ENCODE peak calls at places on chromosomes 5 and 9, in ten cellular contexts. One of them, this sample, is unnamed.

GRCh38 chr5:72296251-72296650 is 23.8 kb downstream of the MRPS27 start:
- DNase-seq in effector CD4-positive, alpha-beta T cell: no peak
- DNase-seq in myocyte: no peak
- DNase-seq in aorta: no peak
- DNase-seq in T-helper 1 cell: no peak
- DNase-seq in endodermal cell: no peak
- DNase-seq in naive thymus-derived CD4-positive, alpha-beta T cell: no peak
- DNase-seq in uterus: no peak
- DNase-seq in fibroblast of lung: no peak
- DNase-seq in GM12864: no peak
- DNase-seq in this sample: no peak

GRCh38 chr5:55597014-55597981 is 62.5 kb upstream of the PLPP1 start:
- DNase-seq in effector CD4-positive, alpha-beta T cell: no peak
- DNase-seq in myocyte: peak; percentile 60
- DNase-seq in aorta: peak; percentile 82
- DNase-seq in T-helper 1 cell: no peak
- DNase-seq in endodermal cell: no peak
- DNase-seq in naive thymus-derived CD4-positive, alpha-beta T cell: no peak
- DNase-seq in uterus: peak; percentile 68
- DNase-seq in fibroblast of lung: peak; percentile 78
- DNase-seq in GM12864: no peak
- DNase-seq in this sample: no peak

GRCh38 chr5:65562731-65563701 is at the start of the genes CENPK and PPWD1:
- DNase-seq in effector CD4-positive, alpha-beta T cell: peak; percentile 92
- DNase-seq in myocyte: peak; percentile 97
- DNase-seq in aorta: peak; percentile 96
- DNase-seq in T-helper 1 cell: peak; percentile 86
- DNase-seq in endodermal cell: peak; percentile 98
- DNase-seq in naive thymus-derived CD4-positive, alpha-beta T cell: peak; percentile 91
- DNase-seq in uterus: peak; percentile 91
- DNase-seq in fibroblast of lung: peak; percentile 94
- DNase-seq in GM12864: peak; percentile 88
- DNase-seq in this sample: peak; percentile 97

GRCh38 chr5:166165600-166165999 is 2125.8 kb upstream of the WWC1 start:
- DNase-seq in effector CD4-positive, alpha-beta T cell: no peak
- DNase-seq in myocyte: no peak
- DNase-seq in aorta: no peak
- DNase-seq in T-helper 1 cell: no peak
- DNase-seq in endodermal cell: peak; percentile 71
- DNase-seq in naive thymus-derived CD4-positive, alpha-beta T cell: no peak
- DNase-seq in uterus: no peak
- DNase-seq in fibroblast of lung: no peak
- DNase-seq in GM12864: no peak
- DNase-seq in this sample: no peak

GRCh38 chr5:149389552-149390495 is 10.7 kb upstream of the IL17B start:
- DNase-seq in effector CD4-positive, alpha-beta T cell: no peak
- DNase-seq in myocyte: peak; percentile 44
- DNase-seq in aorta: no peak
- DNase-seq in T-helper 1 cell: no peak
- DNase-seq in endodermal cell: no peak
- DNase-seq in naive thymus-derived CD4-positive, alpha-beta T cell: no peak
- DNase-seq in uterus: no peak
- DNase-seq in fibroblast of lung: no peak
- DNase-seq in GM12864: no peak
- DNase-seq in this sample: no peak

GRCh38 chr9:123643518-123643917 is 286.4 kb downstream of the DENND1A start:
- DNase-seq in effector CD4-positive, alpha-beta T cell: no peak
- DNase-seq in myocyte: no peak
- DNase-seq in aorta: no peak
- DNase-seq in T-helper 1 cell: no peak
- DNase-seq in endodermal cell: no peak
- DNase-seq in naive thymus-derived CD4-positive, alpha-beta T cell: no peak
- DNase-seq in uterus: no peak
- DNase-seq in fibroblast of lung: no peak
- DNase-seq in GM12864: no peak
- DNase-seq in this sample: no peak

GRCh38 chr5:32506251-32506661 is 61.7 kb upstream of the ZFR start:
- DNase-seq in effector CD4-positive, alpha-beta T cell: no peak
- DNase-seq in myocyte: peak; percentile 46
- DNase-seq in aorta: no peak
- DNase-seq in T-helper 1 cell: no peak
- DNase-seq in endodermal cell: no peak
- DNase-seq in naive thymus-derived CD4-positive, alpha-beta T cell: no peak
- DNase-seq in uterus: no peak
- DNase-seq in fibroblast of lung: peak; percentile 67
- DNase-seq in GM12864: no peak
- DNase-seq in this sample: no peak

GRCh38 chr5:1998348-1998669 is 115.6 kb upstream of the IRX4 start:
- DNase-seq in effector CD4-positive, alpha-beta T cell: no peak
- DNase-seq in myocyte: no peak
- DNase-seq in aorta: no peak
- DNase-seq in T-helper 1 cell: no peak
- DNase-seq in endodermal cell: no peak
- DNase-seq in naive thymus-derived CD4-positive, alpha-beta T cell: no peak
- DNase-seq in uterus: no peak
- DNase-seq in fibroblast of lung: no peak
- DNase-seq in GM12864: no peak
- DNase-seq in this sample: no peak

GRCh38 chr5:34524123-34524522 is 132.0 kb upstream of the RAI14 start:
- DNase-seq in effector CD4-positive, alpha-beta T cell: no peak
- DNase-seq in myocyte: no peak
- DNase-seq in aorta: no peak
- DNase-seq in T-helper 1 cell: no peak
- DNase-seq in endodermal cell: no peak
- DNase-seq in naive thymus-derived CD4-positive, alpha-beta T cell: no peak
- DNase-seq in uterus: no peak
- DNase-seq in fibroblast of lung: peak; percentile 74
- DNase-seq in GM12864: no peak
- DNase-seq in this sample: no peak

GRCh38 chr5:73591102-73591695 is 25.7 kb downstream of the UTP15 start:
- DNase-seq in effector CD4-positive, alpha-beta T cell: peak; percentile 61
- DNase-seq in myocyte: peak; percentile 85
- DNase-seq in aorta: no peak
- DNase-seq in T-helper 1 cell: no peak
- DNase-seq in endodermal cell: peak; percentile 69
- DNase-seq in naive thymus-derived CD4-positive, alpha-beta T cell: peak; percentile 46
- DNase-seq in uterus: peak; percentile 65
- DNase-seq in fibroblast of lung: peak; percentile 93
- DNase-seq in GM12864: peak; percentile 61
- DNase-seq in this sample: no peak

GRCh38 chr9:136267261-136268111 is 21.9 kb upstream of the QSOX2 start:
- DNase-seq in effector CD4-positive, alpha-beta T cell: peak; percentile 78
- DNase-seq in myocyte: peak; percentile 41
- DNase-seq in aorta: peak; percentile 90
- DNase-seq in T-helper 1 cell: peak; percentile 75
- DNase-seq in endodermal cell: peak; percentile 95
- DNase-seq in naive thymus-derived CD4-positive, alpha-beta T cell: peak; percentile 70
- DNase-seq in uterus: peak; percentile 69
- DNase-seq in fibroblast of lung: peak; percentile 84
- DNase-seq in GM12864: peak; percentile 53
- DNase-seq in this sample: peak; percentile 93

GRCh38 chr9:87892956-87893355 is 10.3 kb downstream of the SPATA31E1 start:
- DNase-seq in effector CD4-positive, alpha-beta T cell: no peak
- DNase-seq in myocyte: no peak
- DNase-seq in aorta: no peak
- DNase-seq in T-helper 1 cell: no peak
- DNase-seq in endodermal cell: no peak
- DNase-seq in naive thymus-derived CD4-positive, alpha-beta T cell: no peak
- DNase-seq in uterus: no peak
- DNase-seq in fibroblast of lung: no peak
- DNase-seq in GM12864: no peak
- DNase-seq in this sample: no peak

This sample was measured in ecto neural progenitor cell.